ENCODE peak calls at places on chromosomes 4 and X, in eight cellular contexts. G, N, R, Y, P, T, Z and Q are unnamed samples.

GRCh38 chr4:41346306-41347061 is 89.8 kb downstream of the UCHL1 start:
- DNase-seq in G (no peak), N (no peak), R (no peak), Y (no peak), P (no peak), T (no peak), Z (no peak), Q (no peak)

GRCh38 chr4:18422685-18423084 is 401.1 kb upstream of the LCORL start:
- DNase-seq in G (no peak), N (no peak), R (no peak), Y (no peak), P (no peak), T (no peak), Z (no peak), Q (no peak)

GRCh38 chr4:141435446-141436225 is 200.7 kb upstream of the IL15 start:
- DNase-seq in G (no peak), N (no peak), R (no peak), Y (no peak), P (no peak), T (no peak), Z (no peak), Q (peak)

GRCh38 chr4:42654606-42655005 is 2.3 kb downstream of the ATP8A1 start:
- DNase-seq in G (no peak), N (no peak), R (peak), Y (no peak), P (no peak), T (no peak), Z (peak), Q (peak)

GRCh38 chrX:18873189-18873791 is 110.6 kb downstream of the PHKA2 start:
- DNase-seq in G (no peak), N (no peak), R (peak), Y (no peak), P (no peak), T (peak), Z (no peak), Q (peak)

GRCh38 chr4:131370846-131371245 is 1778.2 kb upstream of the PCDH10 start:
- DNase-seq in G (peak), N (no peak), R (no peak), Y (no peak), P (no peak), T (no peak), Z (no peak), Q (no peak)

GRCh38 chr4:68299492-68300457 is 50.1 kb downstream of the YTHDC1 start:
- DNase-seq in G (no peak), N (no peak), R (no peak), Y (no peak), P (no peak), T (no peak), Z (no peak), Q (no peak)

GRCh38 chr4:17567267-17567666 is 9.7 kb upstream of the LAP3 start:
- DNase-seq in G (no peak), N (no peak), R (no peak), Y (no peak), P (no peak), T (no peak), Z (no peak), Q (no peak)

GRCh38 chr4:17327587-17327986 is 184.3 kb downstream of the QDPR start:
- DNase-seq in G (no peak), N (no peak), R (no peak), Y (no peak), P (no peak), T (no peak), Z (no peak), Q (no peak)

GRCh38 chr4:101162990-101163380 is 184.3 kb downstream of the PPP3CA start:
- DNase-seq in G (no peak), N (no peak), R (no peak), Y (no peak), P (no peak), T (no peak), Z (no peak), Q (no peak)

GRCh38 chr4:40421839-40422238 is 86.7 kb downstream of the CHRNA9 start:
- DNase-seq in G (no peak), N (no peak), R (no peak), Y (no peak), P (no peak), T (no peak), Z (no peak), Q (no peak)

GRCh38 chrX:95629737-95630136 is 1054.9 kb upstream of the DIAPH2 start:
- DNase-seq in G (no peak), N (no peak), R (peak), Y (no peak), P (no peak), T (no peak), Z (no peak), Q (no peak)

GRCh38 chrX:107465932-107466620 is 16.6 kb downstream of the FRMPD3 start:
- DNase-seq in G (no peak), N (no peak), R (no peak), Y (no peak), P (no peak), T (no peak), Z (no peak), Q (no peak)

GRCh38 chr4:94256833-94257232 is 49.2 kb downstream of the SMARCAD1 start:
- DNase-seq in G (no peak), N (no peak), R (no peak), Y (no peak), P (no peak), T (no peak), Z (no peak), Q (peak)

GRCh38 chr4:185210102-185210981 is 944 bp downstream of the SNX25 start:
- DNase-seq in G (no peak), N (no peak), R (peak), Y (peak), P (peak), T (peak), Z (peak), Q (peak)

GRCh38 chr4:187193141-187193540 is 469.5 kb upstream of the FAT1 start:
- DNase-seq in G (no peak), N (no peak), R (no peak), Y (no peak), P (no peak), T (no peak), Z (no peak), Q (no peak)

GRCh38 chr4:41644288-41644914 is 104.1 kb downstream of the PHOX2B start:
- DNase-seq in G (no peak), N (no peak), R (peak), Y (no peak), P (peak), T (peak), Z (peak), Q (peak)

GRCh38 chrX:39012561-39013209 is 211.4 kb downstream of the MID1IP1 start:
- DNase-seq in G (no peak), N (no peak), R (no peak), Y (no peak), P (no peak), T (no peak), Z (no peak), Q (peak)

GRCh38 chr4:95540227-95540626 is 8.5 kb downstream of the UNC5C start:
- DNase-seq in G (no peak), N (no peak), R (no peak), Y (no peak), P (no peak), T (no peak), Z (no peak), Q (peak)

GRCh38 chrX:79477691-79478090 is 110.6 kb upstream of the ITM2A start:
- DNase-seq in G (no peak), N (no peak), R (no peak), Y (no peak), P (no peak), T (no peak), Z (no peak), Q (peak)

GRCh38 chr4:146338512-146338911 is 124.2 kb downstream of the REELD1 start:
- DNase-seq in G (no peak), N (no peak), R (no peak), Y (no peak), P (no peak), T (no peak), Z (no peak), Q (peak)

GRCh38 chrX:11437642-11438379 is 144.6 kb downstream of the AMELX start:
- DNase-seq in G (no peak), N (no peak), R (peak), Y (no peak), P (no peak), T (no peak), Z (no peak), Q (peak)

GRCh38 chr4:110088670-110089069 is 109.7 kb downstream of the ELOVL6 start:
- DNase-seq in G (no peak), N (no peak), R (peak), Y (no peak), P (peak), T (no peak), Z (no peak), Q (peak)

GRCh38 chr4:20592666-20593065 is 107.6 kb upstream of the PACRGL start:
- DNase-seq in G (no peak), N (no peak), R (no peak), Y (no peak), P (no peak), T (no peak), Z (no peak), Q (peak)

GRCh38 chr4:12729384-12729783 is 754.8 kb downstream of the RAB28 start:
- DNase-seq in G (peak), N (no peak), R (peak), Y (no peak), P (no peak), T (no peak), Z (no peak), Q (peak)